ENCODE peak calls at places on chromosomes 11 and 22, in six cellular contexts. One of them, this sample, is unnamed.

GRCh38 chr22:36610567-36610966 is 81.6 kb upstream of the EIF3D start:
- DNase-seq in IMR-90: no peak
- DNase-seq in fibroblast of villous mesenchyme: peak; percentile 7
- DNase-seq in lower lobe of right lung: no peak
- DNase-seq in AG09309: no peak
- DNase-seq in body of pancreas: peak; percentile 38
- DNase-seq in this sample: no peak

GRCh38 chr22:39457047-39457545 is 284 bp downstream of the MGAT3 start:
- DNase-seq in fibroblast of villous mesenchyme: no peak
- DNase-seq in lower lobe of right lung: no peak
- DNase-seq in AG09309: no peak
- DNase-seq in body of pancreas: no peak
- DNase-seq in IMR-90: no peak
- DNase-seq in this sample: no peak

GRCh38 chr11:128450882-128451647 is 136.3 kb downstream of the ETS1 start:
- DNase-seq in fibroblast of villous mesenchyme: no peak
- DNase-seq in body of pancreas: no peak
- DNase-seq in lower lobe of right lung: no peak
- DNase-seq in AG09309: no peak
- DNase-seq in IMR-90: no peak
- DNase-seq in this sample: no peak

GRCh38 chr22:19929586-19930302 is 11.8 kb upstream of the COMT start:
- DNase-seq in body of pancreas: no peak
- DNase-seq in lower lobe of right lung: peak; percentile 39
- DNase-seq in AG09309: no peak
- DNase-seq in fibroblast of villous mesenchyme: no peak
- DNase-seq in IMR-90: no peak
- DNase-seq in this sample: no peak

GRCh38 chr11:62025429-62026105 is 58.1 kb upstream of the FTH1 start:
- DNase-seq in IMR-90: peak; percentile 91
- DNase-seq in AG09309: peak; percentile 95
- DNase-seq in body of pancreas: peak; percentile 44
- DNase-seq in lower lobe of right lung: peak; percentile 84
- DNase-seq in fibroblast of villous mesenchyme: peak; percentile 99
- DNase-seq in this sample: peak; percentile 27

GRCh38 chr11:93370260-93370659 is 39.7 kb downstream of the DEUP1 start:
- DNase-seq in fibroblast of villous mesenchyme: peak; percentile 17
- DNase-seq in body of pancreas: no peak
- DNase-seq in IMR-90: no peak
- DNase-seq in AG09309: peak; percentile 17
- DNase-seq in lower lobe of right lung: no peak
- DNase-seq in this sample: no peak

GRCh38 chr22:50469377-50470305 is 5.2 kb downstream of the SBF1 start:
- DNase-seq in AG09309: no peak
- DNase-seq in fibroblast of villous mesenchyme: peak; percentile 31
- DNase-seq in lower lobe of right lung: peak; percentile 82
- DNase-seq in IMR-90: peak; percentile 13
- DNase-seq in body of pancreas: peak; percentile 47
- DNase-seq in this sample: no peak

GRCh38 chr11:35792846-35793192 is 130.2 kb downstream of the TRIM44 start:
- DNase-seq in body of pancreas: no peak
- DNase-seq in IMR-90: no peak
- DNase-seq in lower lobe of right lung: no peak
- DNase-seq in fibroblast of villous mesenchyme: no peak
- DNase-seq in AG09309: no peak
- DNase-seq in this sample: no peak

GRCh38 chr11:77075425-77075905 is 8.7 kb downstream of the CAPN5 start:
- DNase-seq in lower lobe of right lung: peak; percentile 47
- DNase-seq in body of pancreas: no peak
- DNase-seq in fibroblast of villous mesenchyme: no peak
- DNase-seq in AG09309: no peak
- DNase-seq in IMR-90: no peak
- DNase-seq in this sample: no peak

GRCh38 chr11:60915250-60915914 is 1.4 kb downstream of the TMEM109 start:
- DNase-seq in body of pancreas: peak; percentile 50
- DNase-seq in lower lobe of right lung: peak; percentile 76
- DNase-seq in fibroblast of villous mesenchyme: peak; percentile 48
- DNase-seq in AG09309: no peak
- DNase-seq in IMR-90: peak; percentile 50
- DNase-seq in this sample: no peak

GRCh38 chr22:42933783-42934144 is 76.7 kb upstream of the ARFGAP3 start:
- DNase-seq in lower lobe of right lung: no peak
- DNase-seq in body of pancreas: no peak
- DNase-seq in AG09309: peak; percentile 80
- DNase-seq in fibroblast of villous mesenchyme: peak; percentile 95
- DNase-seq in IMR-90: peak; percentile 97
- DNase-seq in this sample: no peak

GRCh38 chr11:20031155-20032001 is 128.9 kb downstream of the DBX1 start:
- DNase-seq in body of pancreas: no peak
- DNase-seq in AG09309: peak; percentile 83
- DNase-seq in fibroblast of villous mesenchyme: peak; percentile 89
- DNase-seq in lower lobe of right lung: no peak
- DNase-seq in IMR-90: peak; percentile 95
- DNase-seq in this sample: no peak

GRCh38 chr11:108093128-108093904 is 28.1 kb upstream of the ACAT1 start:
- DNase-seq in IMR-90: peak; percentile 78
- DNase-seq in fibroblast of villous mesenchyme: peak; percentile 92
- DNase-seq in body of pancreas: no peak
- DNase-seq in lower lobe of right lung: no peak
- DNase-seq in AG09309: no peak
- DNase-seq in this sample: no peak

GRCh38 chr11:1797391-1798125 is 33.8 kb upstream of the CTSD start:
- DNase-seq in body of pancreas: no peak
- DNase-seq in IMR-90: no peak
- DNase-seq in lower lobe of right lung: no peak
- DNase-seq in AG09309: no peak
- DNase-seq in fibroblast of villous mesenchyme: no peak
- DNase-seq in this sample: no peak

GRCh38 chr11:120385110-120385509 is 48.9 kb downstream of the ARHGEF12 start:
- DNase-seq in AG09309: no peak
- DNase-seq in body of pancreas: no peak
- DNase-seq in lower lobe of right lung: no peak
- DNase-seq in fibroblast of villous mesenchyme: peak; percentile 80
- DNase-seq in IMR-90: peak; percentile 80
- DNase-seq in this sample: no peak

GRCh38 chr22:18057568-18058209 is 20.1 kb upstream of the PEX26 start:
- DNase-seq in AG09309: peak; percentile 96
- DNase-seq in body of pancreas: peak; percentile 83
- DNase-seq in fibroblast of villous mesenchyme: peak; percentile 96
- DNase-seq in lower lobe of right lung: no peak
- DNase-seq in IMR-90: peak; percentile 100
- DNase-seq in this sample: peak; percentile 84

GRCh38 chr11:2460540-2461252 is 15.9 kb downstream of the KCNQ1 start:
- DNase-seq in lower lobe of right lung: no peak
- DNase-seq in body of pancreas: no peak
- DNase-seq in IMR-90: no peak
- DNase-seq in fibroblast of villous mesenchyme: no peak
- DNase-seq in AG09309: no peak
- DNase-seq in this sample: no peak

GRCh38 chr11:76656087-76656531 is 14.4 kb downstream of the LRRC32 start:
- DNase-seq in lower lobe of right lung: no peak
- DNase-seq in body of pancreas: no peak
- DNase-seq in IMR-90: no peak
- DNase-seq in AG09309: no peak
- DNase-seq in fibroblast of villous mesenchyme: no peak
- DNase-seq in this sample: no peak

GRCh38 chr22:24066872-24067271 is 55.8 kb downstream of the CABIN1 start:
- DNase-seq in fibroblast of villous mesenchyme: no peak
- DNase-seq in IMR-90: no peak
- DNase-seq in lower lobe of right lung: no peak
- DNase-seq in body of pancreas: peak; percentile 37
- DNase-seq in AG09309: no peak
- DNase-seq in this sample: no peak

GRCh38 chr22:42288791-42289190 is 18.3 kb upstream of the TCF20 start:
- DNase-seq in IMR-90: no peak
- DNase-seq in body of pancreas: no peak
- DNase-seq in AG09309: no peak
- DNase-seq in fibroblast of villous mesenchyme: no peak
- DNase-seq in lower lobe of right lung: no peak
- DNase-seq in this sample: no peak

GRCh38 chr22:49823289-49824045 is 4.2 kb downstream of the BRD1 start:
- DNase-seq in fibroblast of villous mesenchyme: no peak
- DNase-seq in lower lobe of right lung: peak; percentile 42
- DNase-seq in IMR-90: no peak
- DNase-seq in body of pancreas: no peak
- DNase-seq in AG09309: no peak
- DNase-seq in this sample: no peak

GRCh38 chr11:61657566-61657965 is 22.6 kb upstream of the DAGLA start:
- DNase-seq in fibroblast of villous mesenchyme: no peak
- DNase-seq in body of pancreas: peak; percentile 54
- DNase-seq in IMR-90: no peak
- DNase-seq in AG09309: no peak
- DNase-seq in lower lobe of right lung: no peak
- DNase-seq in this sample: no peak

GRCh38 chr22:35915477-35916013 is 113.1 kb downstream of the RBFOX2 start:
- DNase-seq in AG09309: no peak
- DNase-seq in body of pancreas: no peak
- DNase-seq in lower lobe of right lung: no peak
- DNase-seq in fibroblast of villous mesenchyme: peak; percentile 25
- DNase-seq in IMR-90: peak; percentile 66
- DNase-seq in this sample: no peak

GRCh38 chr11:30581646-30582045 is 4.5 kb downstream of the MPPED2 start:
- DNase-seq in fibroblast of villous mesenchyme: no peak
- DNase-seq in IMR-90: no peak
- DNase-seq in AG09309: no peak
- DNase-seq in body of pancreas: no peak
- DNase-seq in lower lobe of right lung: no peak
- DNase-seq in this sample: no peak

GRCh38 chr11:30585892-30586250 is 282 bp downstream of the MPPED2 start:
- DNase-seq in fibroblast of villous mesenchyme: no peak
- DNase-seq in IMR-90: no peak
- DNase-seq in lower lobe of right lung: peak; percentile 32
- DNase-seq in body of pancreas: peak; percentile 23
- DNase-seq in AG09309: no peak
- DNase-seq in this sample: no peak

GRCh38 chr11:30585067-30585891 is 874 bp downstream of the MPPED2 start:
- DNase-seq in IMR-90: no peak
- DNase-seq in body of pancreas: peak; percentile 43
- DNase-seq in fibroblast of villous mesenchyme: no peak
- DNase-seq in AG09309: no peak
- DNase-seq in lower lobe of right lung: peak; percentile 42
- DNase-seq in this sample: no peak

GRCh38 chr11:30583505-30584280 is 2.5 kb downstream of the MPPED2 start:
- DNase-seq in IMR-90: no peak
- DNase-seq in lower lobe of right lung: peak; percentile 37
- DNase-seq in fibroblast of villous mesenchyme: no peak
- DNase-seq in body of pancreas: peak; percentile 13
- DNase-seq in AG09309: no peak
- DNase-seq in this sample: peak; percentile 21

GRCh38 chr11:30586251-30587144 is at the start of gene MPPED2:
- DNase-seq in fibroblast of villous mesenchyme: no peak
- DNase-seq in body of pancreas: peak; percentile 39
- DNase-seq in AG09309: no peak
- DNase-seq in lower lobe of right lung: peak; percentile 47
- DNase-seq in IMR-90: no peak
- DNase-seq in this sample: no peak
- TF ChIP-seq CTCF in fibroblast of villous mesenchyme: no peak
- TF ChIP-seq CTCF in body of pancreas: peak; percentile 23
- TF ChIP-seq CTCF in AG09309: no peak
- TF ChIP-seq CTCF in lower lobe of right lung: peak; percentile 35
- TF ChIP-seq CTCF in IMR-90: no peak
- TF ChIP-seq CTCF in this sample: peak; percentile 72

GRCh38 chr11:43101113-43101512 is 210.7 kb upstream of the API5 start:
- DNase-seq in body of pancreas: no peak
- DNase-seq in lower lobe of right lung: no peak
- DNase-seq in AG09309: no peak
- DNase-seq in fibroblast of villous mesenchyme: no peak
- DNase-seq in IMR-90: no peak
- DNase-seq in this sample: no peak
- H3K4me3 ChIP-seq in body of pancreas: no peak overlapping the region
- H3K4me3 ChIP-seq in lower lobe of right lung: no peak overlapping the region
- H3K4me3 ChIP-seq in AG09309: no peak overlapping the region
- H3K4me3 ChIP-seq in fibroblast of villous mesenchyme: no peak overlapping the region
- H3K4me3 ChIP-seq in IMR-90: no peak overlapping the region
- H3K4me3 ChIP-seq in this sample: no peak overlapping the region

DNA sequence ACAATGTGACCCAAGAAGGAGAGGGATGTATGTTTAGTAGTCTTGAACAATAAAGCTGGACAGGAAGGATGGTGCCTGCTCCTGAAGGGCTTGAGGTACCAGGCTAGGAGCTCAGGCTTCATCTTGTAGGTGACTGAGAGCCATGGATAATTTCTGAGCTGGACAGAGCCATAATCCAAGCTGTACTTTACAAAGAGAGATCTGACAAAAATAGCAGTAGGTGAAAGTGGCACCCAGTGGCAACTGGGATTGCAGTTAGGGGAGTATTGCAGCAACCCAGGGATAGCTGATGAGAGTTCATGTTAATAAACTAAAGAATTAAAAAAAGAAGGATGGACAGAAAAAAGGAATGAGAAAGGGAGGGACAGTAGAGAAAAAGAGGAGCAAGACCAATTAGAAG is 7.4 kb downstream of the XRRA1 start:
- DNase-seq in body of pancreas: no peak
- DNase-seq in fibroblast of villous mesenchyme: no peak
- DNase-seq in IMR-90: no peak
- DNase-seq in AG09309: no peak
- DNase-seq in lower lobe of right lung: no peak
- DNase-seq in this sample: no peak
- TF ChIP-seq CTCF in body of pancreas: no peak
- TF ChIP-seq CTCF in fibroblast of villous mesenchyme: no peak
- TF ChIP-seq CTCF in IMR-90: no peak
- TF ChIP-seq CTCF in AG09309: no peak
- TF ChIP-seq CTCF in lower lobe of right lung: no peak
- TF ChIP-seq CTCF in this sample: no peak

GRCh38 chr22:29093980-29094379 is 21.1 kb downstream of the KREMEN1 start:
- DNase-seq in AG09309: no peak
- DNase-seq in fibroblast of villous mesenchyme: no peak
- DNase-seq in body of pancreas: no peak
- DNase-seq in IMR-90: no peak
- DNase-seq in lower lobe of right lung: no peak
- DNase-seq in this sample: no peak

GRCh38 chr22:29095459-29095858 is 22.6 kb downstream of the KREMEN1 start:
- DNase-seq in AG09309: no peak
- DNase-seq in IMR-90: no peak
- DNase-seq in fibroblast of villous mesenchyme: no peak
- DNase-seq in lower lobe of right lung: no peak
- DNase-seq in body of pancreas: no peak
- DNase-seq in this sample: no peak

GRCh38 chr22:29102300-29102699 is 29.5 kb downstream of the KREMEN1 start:
- DNase-seq in IMR-90: no peak
- DNase-seq in body of pancreas: no peak
- DNase-seq in AG09309: no peak
- DNase-seq in fibroblast of villous mesenchyme: no peak
- DNase-seq in lower lobe of right lung: no peak
- DNase-seq in this sample: no peak

GRCh38 chr22:29096736-29097669 is 24.2 kb downstream of the KREMEN1 start:
- DNase-seq in AG09309: no peak
- DNase-seq in fibroblast of villous mesenchyme: peak; percentile 41
- DNase-seq in body of pancreas: peak; percentile 22
- DNase-seq in IMR-90: peak; percentile 30
- DNase-seq in lower lobe of right lung: no peak
- DNase-seq in this sample: no peak

DNA sequence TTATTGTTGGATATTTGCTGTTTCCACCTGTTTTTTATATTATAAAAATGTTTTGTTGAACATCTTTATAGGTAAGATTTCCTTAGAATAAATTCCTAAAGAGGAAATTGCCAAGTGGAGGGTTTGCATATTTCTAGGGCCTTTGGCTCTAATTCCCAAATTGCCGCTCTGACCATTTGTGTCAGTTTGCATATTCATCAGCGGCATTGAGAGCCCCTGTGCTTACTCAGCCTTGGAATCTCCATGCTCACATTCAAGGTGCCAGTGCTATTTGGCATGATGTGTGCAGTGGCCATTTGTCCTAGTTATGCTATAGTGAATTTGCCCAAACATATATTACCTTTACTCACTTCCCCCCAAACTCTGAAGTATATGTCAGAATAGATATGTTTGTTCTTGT is 25.5 kb downstream of the KREMEN1 start:
- DNase-seq in AG09309: no peak
- DNase-seq in body of pancreas: no peak
- DNase-seq in fibroblast of villous mesenchyme: no peak
- DNase-seq in lower lobe of right lung: no peak
- DNase-seq in IMR-90: no peak
- DNase-seq in this sample: no peak
- H3K4me3 ChIP-seq in AG09309: no peak overlapping the region
- H3K4me3 ChIP-seq in body of pancreas: no peak overlapping the region
- H3K4me3 ChIP-seq in fibroblast of villous mesenchyme: no peak overlapping the region
- H3K4me3 ChIP-seq in lower lobe of right lung: no peak overlapping the region
- H3K4me3 ChIP-seq in IMR-90: no peak overlapping the region
- H3K4me3 ChIP-seq in this sample: no peak overlapping the region